ENCODE peak calls at places on chromosome 15, in ten cellular contexts. V, E, O, T, U, Y, Z, B, K and G are unnamed samples.

GRCh38 chr15:52658955-52659354 is 20.2 kb downstream of the ATOSA start:
- DNase-seq in O (peak), Y (peak), K (peak), T (peak), V (peak), Z (no peak), B (no peak), U (no peak), E (no peak), G (no peak)

GRCh38 chr15:52093539-52094502 is 18.8 kb downstream of the BCL2L10 start:
- DNase-seq in Z (peak), T (peak), K (no peak), O (peak), E (no peak), V (no peak), Y (peak), B (no peak), U (no peak), G (no peak)

GRCh38 chr15:52113246-52113645 is 671 bp upstream of the BCL2L10 start:
- DNase-seq in V (no peak), Y (no peak), O (no peak), U (no peak), Z (no peak), B (no peak), T (no peak), E (no peak), K (no peak), G (no peak)

GRCh38 chr15:31265871-31266711 is 60.5 kb upstream of the KLF13 start:
- DNase-seq in B (no peak), E (peak), K (peak), T (no peak), Y (no peak), V (peak), O (no peak), U (peak), Z (no peak), G (no peak)

GRCh38 chr15:75200765-75201608 is 695 bp upstream of the C15orf39 start:
- DNase-seq in V (peak), E (peak), K (peak), Y (peak), T (peak), O (peak), B (peak), U (no peak), Z (peak), G (peak)

GRCh38 chr15:89494941-89495637 is 1.3 kb downstream of the RHCG start:
- DNase-seq in Y (no peak), B (no peak), Z (no peak), E (no peak), U (no peak), K (peak), V (no peak), O (peak), T (no peak), G (no peak)

GRCh38 chr15:45645026-45645980 is 10.5 kb downstream of the SQOR start:
- DNase-seq in Z (no peak), O (peak), U (no peak), B (no peak), Y (peak), K (no peak), E (no peak), T (peak), V (no peak), G (no peak)

GRCh38 chr15:70420421-70421196 is 322.9 kb upstream of the TLE3 start:
- DNase-seq in T (no peak), Y (no peak), U (no peak), Z (no peak), O (no peak), B (no peak), V (no peak), E (peak), K (no peak), G (no peak)

GRCh38 chr15:32029409-32029861 is 880 bp upstream of the CHRNA7 start:
- DNase-seq in B (peak), V (no peak), E (no peak), Y (no peak), Z (no peak), U (no peak), K (no peak), T (no peak), O (no peak), G (peak)

GRCh38 chr15:88623061-88623460 is 1.9 kb downstream of the AEN start:
- DNase-seq in K (no peak), Y (peak), T (peak), Z (peak), O (peak), V (no peak), E (no peak), U (no peak), B (no peak), G (no peak)

GRCh38 chr15:89808160-89808870 is 6.3 kb downstream of the ANPEP start:
- DNase-seq in O (no peak), K (no peak), T (peak), V (no peak), E (no peak), U (no peak), Z (no peak), B (no peak), Y (no peak), G (no peak)

GRCh38 chr15:27070816-27071215 is 99.8 kb downstream of the GABRG3 start:
- DNase-seq in O (no peak), T (no peak), K (no peak), Z (no peak), U (no peak), E (no peak), V (no peak), Y (no peak), B (no peak), G (no peak)

GRCh38 chr15:90038639-90039095 is 37.5 kb downstream of the ZNF710 start:
- DNase-seq in Z (no peak), T (peak), Y (peak), E (peak), K (no peak), V (no peak), O (peak), U (no peak), B (no peak), G (no peak)

GRCh38 chr15:94110476-94111130 is 120.8 kb upstream of the MCTP2 start:
- DNase-seq in Y (peak), T (peak), U (no peak), Z (no peak), O (peak), E (no peak), V (no peak), K (no peak), B (no peak), G (no peak)

GRCh38 chr15:70309035-70309434 is 211.3 kb upstream of the TLE3 start:
- DNase-seq in K (no peak), Z (no peak), B (no peak), E (no peak), U (no peak), Y (no peak), O (no peak), T (no peak), V (no peak), G (no peak)

GRCh38 chr15:100206643-100207042 is 135.1 kb downstream of the ADAMTS17 start:
- DNase-seq in Z (no peak), O (no peak), V (no peak), Y (no peak), T (no peak), B (no peak), K (no peak), E (no peak), U (no peak), G (no peak)

GRCh38 chr15:70094690-70095311 is 2.9 kb downstream of the TLE3 start:
- DNase-seq in T (no peak), K (no peak), O (no peak), E (no peak), Y (no peak), U (no peak), V (no peak), B (no peak), Z (no peak), G (no peak)

GRCh38 chr15:99956022-99956775 is 223.0 kb upstream of the LYSMD4 start:
- DNase-seq in T (peak), U (no peak), K (no peak), E (no peak), Z (peak), O (peak), V (no peak), Y (no peak), B (no peak), G (no peak)

GRCh38 chr15:45637552-45638033 is 2.8 kb downstream of the SQOR start:
- DNase-seq in B (peak), O (peak), Y (peak), E (no peak), K (peak), T (peak), U (peak), V (peak), Z (peak), G (no peak)

GRCh38 chr15:92393287-92393993 is at the start of gene ST8SIA2:
- DNase-seq in U (peak), E (no peak), T (no peak), B (no peak), Z (no peak), Y (peak), K (peak), V (no peak), O (peak), G (peak)

GRCh38 chr15:38129531-38130199 is 123.0 kb upstream of the SPRED1 start:
- DNase-seq in U (peak), E (peak), V (no peak), K (peak), Y (peak), Z (no peak), T (peak), O (peak), B (peak), G (no peak)

GRCh38 chr15:37880009-37880834 is 54.2 kb upstream of the TMCO5A start:
- DNase-seq in V (no peak), B (peak), K (peak), Y (peak), T (peak), U (no peak), O (peak), E (no peak), Z (peak), G (no peak)

GRCh38 chr15:68543546-68544008 is 35.2 kb upstream of the CORO2B start:
- DNase-seq in U (no peak), Z (no peak), V (no peak), T (no peak), E (no peak), Y (no peak), O (no peak), K (no peak), B (no peak), G (no peak)

GRCh38 chr15:101127503-101128076 is 124.3 kb downstream of the CHSY1 start:
- DNase-seq in E (no peak), Y (peak), B (peak), T (peak), O (peak), K (peak), V (peak), Z (peak), U (peak), G (no peak)

GRCh38 chr15:101604124-101604874 is 47.9 kb downstream of the TM2D3 start:
- DNase-seq in B (no peak), E (no peak), Y (no peak), T (no peak), O (no peak), V (no peak), K (no peak), Z (no peak), U (no peak), G (no peak)

GRCh38 chr15:85762756-85763127 is 32.0 kb downstream of the KLHL25 start:
- DNase-seq in U (peak), Z (no peak), K (no peak), V (no peak), E (no peak), O (no peak), B (no peak), T (no peak), Y (no peak), G (no peak)

GRCh38 chr15:98896002-98896721 is 111.4 kb downstream of the PGPEP1L start:
- DNase-seq in U (no peak), Z (no peak), K (no peak), E (no peak), Y (peak), V (no peak), O (peak), T (peak), B (no peak), G (no peak)

GRCh38 chr15:82664021-82664420 is 16.9 kb upstream of the CPEB1 start:
- DNase-seq in U (no peak), T (no peak), O (no peak), K (no peak), B (no peak), E (no peak), Z (no peak), V (no peak), Y (no peak), G (no peak)

GRCh38 chr15:69729167-69729748 is 276.6 kb downstream of the RPLP1 start:
- DNase-seq in T (no peak), Y (no peak), V (peak), Z (peak), O (peak), B (peak), E (no peak), U (peak), K (peak), G (no peak)

GRCh38 chr15:23422099-23422945 is 24.7 kb downstream of the GOLGA6L2 start:
- DNase-seq in K (no peak), T (no peak), O (no peak), B (no peak), Z (no peak), V (no peak), U (no peak), Y (no peak), E (peak), G (no peak)

GRCh38 chr15:100959066-100960050 is 40.2 kb downstream of the LRRK1 start:
- DNase-seq in K (no peak), V (no peak), Y (no peak), U (no peak), B (no peak), Z (peak), T (no peak), E (no peak), O (no peak), G (no peak)

GRCh38 chr15:31405200-31405929 is 78.7 kb downstream of the KLF13 start:
- DNase-seq in Y (no peak), U (no peak), B (no peak), V (no peak), T (peak), Z (peak), E (no peak), K (no peak), O (peak), G (no peak)

GRCh38 chr15:97791824-97792792 is 168.4 kb upstream of the ARRDC4 start:
- DNase-seq in E (no peak), Z (no peak), B (no peak), O (peak), K (no peak), V (no peak), Y (no peak), U (no peak), T (no peak), G (no peak)

GRCh38 chr15:39578851-39579486 is 1.9 kb upstream of the THBS1 start:
- DNase-seq in U (no peak), V (no peak), O (no peak), T (no peak), K (no peak), Y (no peak), B (no peak), Z (no peak), E (no peak), G (no peak)
- TF ChIP-seq CTCF in U (peak), V (no peak), O (no peak), T (no peak), K (no peak), Y (no peak), B (no peak), Z (no peak), E (no peak), G (no peak)

DNA sequence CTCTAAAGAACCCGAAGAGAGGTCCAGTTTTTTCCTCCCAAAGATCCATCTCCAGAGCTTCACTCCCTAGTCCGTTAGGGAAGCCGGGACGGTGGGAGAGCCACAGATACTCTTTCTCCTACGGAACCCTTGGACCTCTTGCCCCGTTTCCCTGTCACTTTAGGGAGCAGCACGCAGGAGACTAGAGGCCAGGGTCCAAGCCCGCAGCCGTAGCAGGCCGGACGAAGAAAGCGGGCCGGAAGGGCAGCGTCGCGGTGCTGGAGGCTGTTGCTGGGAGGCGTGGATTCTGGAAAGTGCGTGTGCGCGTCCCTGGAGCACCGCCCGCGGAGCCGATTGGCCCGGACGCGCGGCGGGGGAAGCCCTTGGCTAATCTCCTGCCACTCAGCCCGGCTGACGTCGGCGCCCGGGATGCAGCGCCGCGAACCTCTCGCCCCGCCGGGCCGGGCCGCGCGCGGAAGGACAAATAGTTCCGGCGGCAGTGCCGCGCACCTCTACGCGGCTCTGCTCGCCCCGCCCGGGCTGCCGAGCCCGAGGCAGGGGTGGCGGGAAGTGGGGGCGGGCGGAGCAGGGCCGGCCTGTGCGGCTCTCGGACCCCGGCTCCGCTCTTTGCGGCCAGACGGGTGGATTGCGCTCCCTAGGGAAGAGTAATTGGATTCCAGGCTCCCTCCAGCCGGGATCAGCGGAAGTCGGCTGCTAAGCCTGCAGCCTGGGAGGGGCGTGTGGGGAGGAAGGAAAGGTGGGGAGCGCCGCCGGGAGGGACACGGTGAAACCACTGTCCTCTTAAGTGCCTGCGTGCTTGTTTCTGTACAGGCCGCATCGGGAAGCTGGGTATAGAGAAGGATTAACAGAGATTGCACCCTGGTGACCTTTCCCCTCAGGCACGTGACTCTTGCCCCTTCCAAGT is 31.3 kb upstream of the TCF12 start:
- DNase-seq in Z (peak), B (peak), V (peak), U (peak), K (peak), O (peak), Y (peak), T (peak), E (peak), G (peak)
- TF ChIP-seq CTCF in Z (no peak), B (no peak), V (no peak), U (peak), K (no peak), O (no peak), Y (peak), T (no peak), E (no peak), G (peak)

GRCh38 chr15:71646767-71647478 is 163.4 kb upstream of the NR2E3 start:
- DNase-seq in V (no peak), Z (no peak), Y (no peak), E (no peak), O (no peak), K (no peak), B (no peak), T (no peak), U (no peak), G (no peak)
- TF ChIP-seq CTCF in V (no peak), Z (no peak), Y (no peak), E (no peak), O (no peak), K (no peak), B (no peak), T (no peak), U (no peak), G (no peak)

GRCh38 chr15:61155741-61156700 is 73.1 kb downstream of the RORA start:
- DNase-seq in T (peak), K (no peak), E (no peak), U (peak), Z (no peak), B (peak), O (peak), V (no peak), Y (peak), G (no peak)
- TF ChIP-seq CTCF in T (no peak), K (no peak), E (no peak), U (no peak), Z (no peak), B (no peak), O (no peak), V (no peak), Y (peak), G (no peak)

DNA sequence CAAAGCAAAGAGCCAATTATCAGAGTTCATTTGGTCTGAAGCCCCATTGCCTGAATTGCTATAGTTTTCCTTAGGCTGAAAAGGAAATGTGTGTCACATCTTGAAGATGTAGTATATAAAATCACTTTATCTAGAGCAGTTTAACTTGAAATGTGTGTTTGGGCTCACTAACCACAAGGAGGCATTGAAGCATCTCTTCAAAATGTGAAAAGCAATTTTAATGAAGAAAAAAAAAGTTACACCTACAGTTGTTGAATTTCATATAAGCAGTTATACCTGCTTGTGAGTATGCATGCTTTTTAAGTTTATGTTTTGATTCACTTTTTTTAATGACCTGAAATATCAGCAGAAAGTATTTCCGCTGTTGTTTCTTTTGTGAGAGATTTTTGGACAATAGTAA is 129.3 kb downstream of the IQCH start:
- DNase-seq in Z (no peak), E (no peak), K (no peak), O (peak), Y (no peak), V (no peak), B (no peak), U (no peak), T (no peak), G (no peak)
- TF ChIP-seq CTCF in Z (peak), E (no peak), K (no peak), O (no peak), Y (peak), V (no peak), B (no peak), U (no peak), T (no peak), G (peak)

DNA sequence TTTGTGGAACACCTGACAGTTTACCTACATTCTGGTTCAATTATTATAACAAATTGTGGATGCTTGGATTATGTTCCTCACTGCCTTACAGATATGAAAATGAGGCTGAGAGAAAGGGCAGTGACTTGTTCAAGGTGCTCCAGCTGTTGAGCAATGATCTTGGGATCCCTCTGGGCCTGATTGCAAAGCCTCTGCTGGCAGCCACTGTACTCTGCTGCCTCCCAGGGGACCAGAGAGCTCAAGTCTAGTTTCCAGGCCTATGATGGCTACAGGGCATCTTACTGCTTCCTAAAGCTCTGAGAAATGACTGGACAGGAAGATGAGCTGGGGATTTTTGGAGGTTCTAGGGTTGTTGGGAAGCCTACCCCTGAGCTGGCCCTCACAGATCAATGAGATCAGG is 2.3 kb upstream of the SHC4 start:
- DNase-seq in V (no peak), E (no peak), O (peak), T (peak), U (no peak), B (no peak), Z (no peak), Y (peak), K (peak), G (no peak)
- TF ChIP-seq CTCF in V (no peak), E (no peak), O (peak), T (peak), U (no peak), B (no peak), Z (peak), Y (peak), K (peak), G (no peak)

DNA sequence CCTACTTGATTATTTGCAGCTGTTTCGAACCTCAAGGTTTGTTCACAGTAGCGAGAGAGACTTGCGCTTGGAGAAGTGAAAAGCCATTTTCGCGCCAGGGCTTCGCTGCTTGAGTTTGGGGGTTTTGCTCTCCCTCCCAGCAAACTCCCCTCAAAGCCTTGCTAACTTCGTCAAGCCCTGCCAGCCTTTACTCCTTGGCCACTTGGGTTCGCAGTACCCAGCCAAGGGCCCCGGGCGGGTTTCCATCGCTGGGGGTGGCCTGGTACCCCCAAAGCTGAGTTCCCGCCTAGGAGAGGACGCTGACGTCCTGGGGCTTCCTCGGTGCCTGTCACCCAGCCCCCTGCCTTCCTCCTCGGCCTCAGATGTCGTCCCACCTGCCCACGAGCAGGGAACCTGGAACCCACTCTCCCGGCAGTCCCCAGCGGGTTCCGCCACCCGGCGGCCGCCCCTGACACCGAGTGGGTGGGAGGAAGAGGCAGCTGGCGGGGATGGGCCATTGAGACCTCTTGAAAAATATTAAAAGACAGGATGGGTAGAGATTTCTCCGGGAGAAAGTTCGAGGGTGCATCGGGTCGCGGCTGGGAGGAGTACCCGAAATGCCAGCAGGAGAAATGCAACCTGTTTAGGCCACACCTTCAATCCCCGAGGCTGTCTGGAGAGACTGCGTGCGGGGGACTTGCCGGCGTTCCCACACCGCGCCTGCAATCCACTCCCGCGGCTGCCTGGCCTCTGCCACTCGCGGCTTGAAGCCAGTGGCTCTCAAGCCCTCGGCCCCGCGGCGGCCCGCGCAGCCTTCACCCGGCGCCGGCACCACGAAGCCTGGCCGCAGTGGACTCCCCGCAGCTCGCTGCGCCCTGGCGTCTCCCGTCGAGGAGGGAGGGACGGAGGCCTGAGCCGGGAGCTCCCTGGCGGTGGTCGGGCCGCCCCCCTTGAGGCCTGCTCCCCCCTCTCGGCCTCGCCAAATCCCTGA is 8.8 kb upstream of the NR2F2 start:
- DNase-seq in K (peak), U (no peak), E (peak), Y (no peak), Z (no peak), B (no peak), T (no peak), O (peak), V (no peak), G (no peak)
- TF ChIP-seq CTCF in K (no peak), U (peak), E (peak), Y (peak), Z (no peak), B (no peak), T (no peak), O (peak), V (no peak), G (no peak)